ENCODE peak calls at places on chromosomes 13 and 19, in eight cellular contexts. One of them, this sample, is unnamed.

GRCh38 chr19:15072930-15073647 is 8.9 kb upstream of the OR1I1 start:
- DNase-seq in breast epithelium: peak; percentile 81
- DNase-seq in stomach: no peak
- DNase-seq in T-helper 2 cell treated with Interferon-gamma antibody and Interleukin-4, amounts not matched to agents 5 μg/mL and 100 μg/mL, for 36 hours: no peak
- DNase-seq in stimulated activated naive B cell treated with anti-CD40 and anti-IgM and Interleukin-4, amounts not matched to agents 10 μg/mL and 1 μg/mL and 100 μg/mL, for 72 hours: no peak
- DNase-seq in mucosa of descending colon: no peak
- DNase-seq in Caco-2: peak; percentile 80
- DNase-seq in ACHN: no peak
- DNase-seq in this sample: no peak

GRCh38 chr13:44605275-44605674 is 29.1 kb upstream of the TSC22D1 start:
- DNase-seq in breast epithelium: no peak
- DNase-seq in stomach: no peak
- DNase-seq in T-helper 2 cell treated with Interferon-gamma antibody and Interleukin-4, amounts not matched to agents 5 μg/mL and 100 μg/mL, for 36 hours: no peak
- DNase-seq in stimulated activated naive B cell treated with anti-CD40 and anti-IgM and Interleukin-4, amounts not matched to agents 10 μg/mL and 1 μg/mL and 100 μg/mL, for 72 hours: no peak
- DNase-seq in mucosa of descending colon: no peak
- DNase-seq in Caco-2: no peak
- DNase-seq in ACHN: no peak
- DNase-seq in this sample: peak; percentile 85

GRCh38 chr13:110168999-110169933 is 137.7 kb downstream of the COL4A1 start:
- DNase-seq in breast epithelium: no peak
- DNase-seq in stomach: no peak
- DNase-seq in T-helper 2 cell treated with Interferon-gamma antibody and Interleukin-4, amounts not matched to agents 5 μg/mL and 100 μg/mL, for 36 hours: no peak
- DNase-seq in stimulated activated naive B cell treated with anti-CD40 and anti-IgM and Interleukin-4, amounts not matched to agents 10 μg/mL and 1 μg/mL and 100 μg/mL, for 72 hours: no peak
- DNase-seq in mucosa of descending colon: no peak
- DNase-seq in Caco-2: no peak
- DNase-seq in ACHN: no peak
- DNase-seq in this sample: peak; percentile 11

GRCh38 chr13:74886496-74886895 is 595.5 kb downstream of the TBC1D4 start:
- DNase-seq in breast epithelium: no peak
- DNase-seq in stomach: no peak
- DNase-seq in T-helper 2 cell treated with Interferon-gamma antibody and Interleukin-4, amounts not matched to agents 5 μg/mL and 100 μg/mL, for 36 hours: no peak
- DNase-seq in stimulated activated naive B cell treated with anti-CD40 and anti-IgM and Interleukin-4, amounts not matched to agents 10 μg/mL and 1 μg/mL and 100 μg/mL, for 72 hours: no peak
- DNase-seq in mucosa of descending colon: no peak
- DNase-seq in Caco-2: no peak
- DNase-seq in ACHN: no peak
- DNase-seq in this sample: peak; percentile 35

GRCh38 chr13:24506698-24507335 is 5.8 kb downstream of the PARP4 start:
- DNase-seq in breast epithelium: no peak
- DNase-seq in stomach: no peak
- DNase-seq in T-helper 2 cell treated with Interferon-gamma antibody and Interleukin-4, amounts not matched to agents 5 μg/mL and 100 μg/mL, for 36 hours: no peak
- DNase-seq in stimulated activated naive B cell treated with anti-CD40 and anti-IgM and Interleukin-4, amounts not matched to agents 10 μg/mL and 1 μg/mL and 100 μg/mL, for 72 hours: no peak
- DNase-seq in mucosa of descending colon: no peak
- DNase-seq in Caco-2: no peak
- DNase-seq in ACHN: no peak
- DNase-seq in this sample: no peak

GRCh38 chr19:10001899-10002298 is 8.4 kb downstream of the COL5A3 start:
- DNase-seq in breast epithelium: no peak
- DNase-seq in stomach: peak; percentile 67
- DNase-seq in T-helper 2 cell treated with Interferon-gamma antibody and Interleukin-4, amounts not matched to agents 5 μg/mL and 100 μg/mL, for 36 hours: no peak
- DNase-seq in stimulated activated naive B cell treated with anti-CD40 and anti-IgM and Interleukin-4, amounts not matched to agents 10 μg/mL and 1 μg/mL and 100 μg/mL, for 72 hours: no peak
- DNase-seq in mucosa of descending colon: peak; percentile 75
- DNase-seq in Caco-2: peak; percentile 49
- DNase-seq in ACHN: peak; percentile 21
- DNase-seq in this sample: peak; percentile 34

GRCh38 chr19:14505488-14506239 is 9.7 kb upstream of the GIPC1 start:
- DNase-seq in breast epithelium: peak; percentile 70
- DNase-seq in stomach: peak; percentile 69
- DNase-seq in T-helper 2 cell treated with Interferon-gamma antibody and Interleukin-4, amounts not matched to agents 5 μg/mL and 100 μg/mL, for 36 hours: peak; percentile 58
- DNase-seq in stimulated activated naive B cell treated with anti-CD40 and anti-IgM and Interleukin-4, amounts not matched to agents 10 μg/mL and 1 μg/mL and 100 μg/mL, for 72 hours: peak; percentile 52
- DNase-seq in mucosa of descending colon: peak; percentile 84
- DNase-seq in Caco-2: peak; percentile 89
- DNase-seq in ACHN: peak; percentile 44
- DNase-seq in this sample: peak; percentile 75

GRCh38 chr13:67186985-67187569 is 43.1 kb downstream of the PCDH9 start:
- DNase-seq in breast epithelium: no peak
- DNase-seq in stomach: no peak
- DNase-seq in T-helper 2 cell treated with Interferon-gamma antibody and Interleukin-4, amounts not matched to agents 5 μg/mL and 100 μg/mL, for 36 hours: no peak
- DNase-seq in stimulated activated naive B cell treated with anti-CD40 and anti-IgM and Interleukin-4, amounts not matched to agents 10 μg/mL and 1 μg/mL and 100 μg/mL, for 72 hours: no peak
- DNase-seq in mucosa of descending colon: no peak
- DNase-seq in Caco-2: no peak
- DNase-seq in ACHN: no peak
- DNase-seq in this sample: no peak

GRCh38 chr13:113852536-113853517 is 11.0 kb downstream of the GAS6 start:
- DNase-seq in breast epithelium: peak; percentile 17
- DNase-seq in stomach: no peak
- DNase-seq in T-helper 2 cell treated with Interferon-gamma antibody and Interleukin-4, amounts not matched to agents 5 μg/mL and 100 μg/mL, for 36 hours: no peak
- DNase-seq in stimulated activated naive B cell treated with anti-CD40 and anti-IgM and Interleukin-4, amounts not matched to agents 10 μg/mL and 1 μg/mL and 100 μg/mL, for 72 hours: no peak
- DNase-seq in mucosa of descending colon: no peak
- DNase-seq in Caco-2: no peak
- DNase-seq in ACHN: no peak
- DNase-seq in this sample: no peak

GRCh38 chr13:20159646-20160345 is 1.1 kb downstream of the GJA3 start:
- DNase-seq in breast epithelium: no peak
- DNase-seq in stomach: no peak
- DNase-seq in T-helper 2 cell treated with Interferon-gamma antibody and Interleukin-4, amounts not matched to agents 5 μg/mL and 100 μg/mL, for 36 hours: no peak
- DNase-seq in stimulated activated naive B cell treated with anti-CD40 and anti-IgM and Interleukin-4, amounts not matched to agents 10 μg/mL and 1 μg/mL and 100 μg/mL, for 72 hours: no peak
- DNase-seq in mucosa of descending colon: no peak
- DNase-seq in Caco-2: no peak
- DNase-seq in ACHN: peak; percentile 2
- DNase-seq in this sample: peak; percentile 46

GRCh38 chr13:37225414-37226047 is 120.1 kb upstream of the CSNK1A1L start:
- DNase-seq in breast epithelium: no peak
- DNase-seq in stomach: no peak
- DNase-seq in T-helper 2 cell treated with Interferon-gamma antibody and Interleukin-4, amounts not matched to agents 5 μg/mL and 100 μg/mL, for 36 hours: no peak
- DNase-seq in stimulated activated naive B cell treated with anti-CD40 and anti-IgM and Interleukin-4, amounts not matched to agents 10 μg/mL and 1 μg/mL and 100 μg/mL, for 72 hours: no peak
- DNase-seq in mucosa of descending colon: no peak
- DNase-seq in Caco-2: no peak
- DNase-seq in ACHN: no peak
- DNase-seq in this sample: peak; percentile 43

GRCh38 chr19:28426110-28426901 is 786.6 kb downstream of the UQCRFS1 start:
- DNase-seq in breast epithelium: no peak
- DNase-seq in stomach: no peak
- DNase-seq in T-helper 2 cell treated with Interferon-gamma antibody and Interleukin-4, amounts not matched to agents 5 μg/mL and 100 μg/mL, for 36 hours: no peak
- DNase-seq in stimulated activated naive B cell treated with anti-CD40 and anti-IgM and Interleukin-4, amounts not matched to agents 10 μg/mL and 1 μg/mL and 100 μg/mL, for 72 hours: no peak
- DNase-seq in mucosa of descending colon: no peak
- DNase-seq in Caco-2: no peak
- DNase-seq in ACHN: no peak
- DNase-seq in this sample: no peak

GRCh38 chr13:104616990-104617389 is 1550.8 kb upstream of the SLC10A2 start:
- DNase-seq in breast epithelium: no peak
- DNase-seq in stomach: no peak
- DNase-seq in T-helper 2 cell treated with Interferon-gamma antibody and Interleukin-4, amounts not matched to agents 5 μg/mL and 100 μg/mL, for 36 hours: no peak
- DNase-seq in stimulated activated naive B cell treated with anti-CD40 and anti-IgM and Interleukin-4, amounts not matched to agents 10 μg/mL and 1 μg/mL and 100 μg/mL, for 72 hours: no peak
- DNase-seq in mucosa of descending colon: no peak
- DNase-seq in Caco-2: no peak
- DNase-seq in ACHN: no peak
- DNase-seq in this sample: no peak

GRCh38 chr13:48038763-48039162 is 1.2 kb downstream of the NUDT15 start:
- DNase-seq in breast epithelium: no peak
- DNase-seq in stomach: no peak
- DNase-seq in T-helper 2 cell treated with Interferon-gamma antibody and Interleukin-4, amounts not matched to agents 5 μg/mL and 100 μg/mL, for 36 hours: no peak
- DNase-seq in stimulated activated naive B cell treated with anti-CD40 and anti-IgM and Interleukin-4, amounts not matched to agents 10 μg/mL and 1 μg/mL and 100 μg/mL, for 72 hours: no peak
- DNase-seq in mucosa of descending colon: no peak
- DNase-seq in Caco-2: no peak
- DNase-seq in ACHN: no peak
- DNase-seq in this sample: no peak

GRCh38 chr19:15609261-15609660 is 5.8 kb upstream of the CYP4F8 start:
- DNase-seq in breast epithelium: no peak
- DNase-seq in stomach: no peak
- DNase-seq in T-helper 2 cell treated with Interferon-gamma antibody and Interleukin-4, amounts not matched to agents 5 μg/mL and 100 μg/mL, for 36 hours: no peak
- DNase-seq in stimulated activated naive B cell treated with anti-CD40 and anti-IgM and Interleukin-4, amounts not matched to agents 10 μg/mL and 1 μg/mL and 100 μg/mL, for 72 hours: no peak
- DNase-seq in mucosa of descending colon: no peak
- DNase-seq in Caco-2: no peak
- DNase-seq in ACHN: no peak
- DNase-seq in this sample: no peak

GRCh38 chr13:99658266-99658991 is 157.2 kb downstream of the TM9SF2 start:
- DNase-seq in breast epithelium: peak; percentile 57
- DNase-seq in stomach: peak; percentile 65
- DNase-seq in T-helper 2 cell treated with Interferon-gamma antibody and Interleukin-4, amounts not matched to agents 5 μg/mL and 100 μg/mL, for 36 hours: peak; percentile 11
- DNase-seq in stimulated activated naive B cell treated with anti-CD40 and anti-IgM and Interleukin-4, amounts not matched to agents 10 μg/mL and 1 μg/mL and 100 μg/mL, for 72 hours: peak; percentile 13
- DNase-seq in mucosa of descending colon: peak; percentile 74
- DNase-seq in Caco-2: peak; percentile 49
- DNase-seq in ACHN: peak; percentile 59
- DNase-seq in this sample: peak; percentile 71

GRCh38 chr19:37966211-37967072 is 59.4 kb downstream of the SIPA1L3 start:
- DNase-seq in breast epithelium: no peak
- DNase-seq in stomach: no peak
- DNase-seq in T-helper 2 cell treated with Interferon-gamma antibody and Interleukin-4, amounts not matched to agents 5 μg/mL and 100 μg/mL, for 36 hours: no peak
- DNase-seq in stimulated activated naive B cell treated with anti-CD40 and anti-IgM and Interleukin-4, amounts not matched to agents 10 μg/mL and 1 μg/mL and 100 μg/mL, for 72 hours: no peak
- DNase-seq in mucosa of descending colon: no peak
- DNase-seq in Caco-2: peak; percentile 40
- DNase-seq in ACHN: peak; percentile 24
- DNase-seq in this sample: no peak

GRCh38 chr13:78589206-78589605 is 14.1 kb downstream of the POU4F1 start:
- DNase-seq in breast epithelium: no peak
- DNase-seq in stomach: no peak
- DNase-seq in T-helper 2 cell treated with Interferon-gamma antibody and Interleukin-4, amounts not matched to agents 5 μg/mL and 100 μg/mL, for 36 hours: no peak
- DNase-seq in stimulated activated naive B cell treated with anti-CD40 and anti-IgM and Interleukin-4, amounts not matched to agents 10 μg/mL and 1 μg/mL and 100 μg/mL, for 72 hours: no peak
- DNase-seq in mucosa of descending colon: peak; percentile 60
- DNase-seq in Caco-2: peak; percentile 77
- DNase-seq in ACHN: peak; percentile 54
- DNase-seq in this sample: no peak

GRCh38 chr13:28044608-28045007 is 55.8 kb downstream of the FLT3 start:
- DNase-seq in breast epithelium: no peak
- DNase-seq in stomach: no peak
- DNase-seq in T-helper 2 cell treated with Interferon-gamma antibody and Interleukin-4, amounts not matched to agents 5 μg/mL and 100 μg/mL, for 36 hours: no peak
- DNase-seq in stimulated activated naive B cell treated with anti-CD40 and anti-IgM and Interleukin-4, amounts not matched to agents 10 μg/mL and 1 μg/mL and 100 μg/mL, for 72 hours: no peak
- DNase-seq in mucosa of descending colon: no peak
- DNase-seq in Caco-2: no peak
- DNase-seq in ACHN: no peak
- DNase-seq in this sample: no peak

GRCh38 chr19:57171551-57172081 is 4.3 kb upstream of the DUXA start:
- DNase-seq in breast epithelium: no peak
- DNase-seq in stomach: no peak
- DNase-seq in T-helper 2 cell treated with Interferon-gamma antibody and Interleukin-4, amounts not matched to agents 5 μg/mL and 100 μg/mL, for 36 hours: no peak
- DNase-seq in stimulated activated naive B cell treated with anti-CD40 and anti-IgM and Interleukin-4, amounts not matched to agents 10 μg/mL and 1 μg/mL and 100 μg/mL, for 72 hours: peak; percentile 49
- DNase-seq in mucosa of descending colon: peak; percentile 31
- DNase-seq in Caco-2: no peak
- DNase-seq in ACHN: no peak
- DNase-seq in this sample: peak; percentile 57

GRCh38 chr19:51338563-51339312 is 3.2 kb downstream of the VSIG10L start:
- DNase-seq in breast epithelium: peak; percentile 85
- DNase-seq in stomach: peak; percentile 87
- DNase-seq in T-helper 2 cell treated with Interferon-gamma antibody and Interleukin-4, amounts not matched to agents 5 μg/mL and 100 μg/mL, for 36 hours: peak; percentile 84
- DNase-seq in stimulated activated naive B cell treated with anti-CD40 and anti-IgM and Interleukin-4, amounts not matched to agents 10 μg/mL and 1 μg/mL and 100 μg/mL, for 72 hours: peak; percentile 78
- DNase-seq in mucosa of descending colon: peak; percentile 91
- DNase-seq in Caco-2: peak; percentile 92
- DNase-seq in ACHN: peak; percentile 71
- DNase-seq in this sample: peak; percentile 85

GRCh38 chr13:79658333-79658975 is 177.5 kb downstream of the NDFIP2 start:
- DNase-seq in breast epithelium: no peak
- DNase-seq in stomach: no peak
- DNase-seq in T-helper 2 cell treated with Interferon-gamma antibody and Interleukin-4, amounts not matched to agents 5 μg/mL and 100 μg/mL, for 36 hours: no peak
- DNase-seq in stimulated activated naive B cell treated with anti-CD40 and anti-IgM and Interleukin-4, amounts not matched to agents 10 μg/mL and 1 μg/mL and 100 μg/mL, for 72 hours: no peak
- DNase-seq in mucosa of descending colon: no peak
- DNase-seq in Caco-2: no peak
- DNase-seq in ACHN: no peak
- DNase-seq in this sample: no peak

GRCh38 chr19:8392017-8392591 is 1.9 kb downstream of the RAB11B start:
- DNase-seq in breast epithelium: no peak
- DNase-seq in stomach: peak; percentile 81
- DNase-seq in T-helper 2 cell treated with Interferon-gamma antibody and Interleukin-4, amounts not matched to agents 5 μg/mL and 100 μg/mL, for 36 hours: no peak
- DNase-seq in stimulated activated naive B cell treated with anti-CD40 and anti-IgM and Interleukin-4, amounts not matched to agents 10 μg/mL and 1 μg/mL and 100 μg/mL, for 72 hours: no peak
- DNase-seq in mucosa of descending colon: peak; percentile 35
- DNase-seq in Caco-2: no peak
- DNase-seq in ACHN: no peak
- DNase-seq in this sample: no peak

GRCh38 chr19:33416307-33417215 is 43.1 kb downstream of the CEBPG start:
- DNase-seq in breast epithelium: no peak
- DNase-seq in stomach: peak; percentile 75
- DNase-seq in T-helper 2 cell treated with Interferon-gamma antibody and Interleukin-4, amounts not matched to agents 5 μg/mL and 100 μg/mL, for 36 hours: peak; percentile 48
- DNase-seq in stimulated activated naive B cell treated with anti-CD40 and anti-IgM and Interleukin-4, amounts not matched to agents 10 μg/mL and 1 μg/mL and 100 μg/mL, for 72 hours: peak; percentile 37
- DNase-seq in mucosa of descending colon: peak; percentile 77
- DNase-seq in Caco-2: peak; percentile 86
- DNase-seq in ACHN: peak; percentile 51
- DNase-seq in this sample: peak; percentile 63

GRCh38 chr19:750640-751423 is at the start of gene MISP:
- DNase-seq in breast epithelium: no peak
- DNase-seq in stomach: peak; percentile 84
- DNase-seq in T-helper 2 cell treated with Interferon-gamma antibody and Interleukin-4, amounts not matched to agents 5 μg/mL and 100 μg/mL, for 36 hours: no peak
- DNase-seq in stimulated activated naive B cell treated with anti-CD40 and anti-IgM and Interleukin-4, amounts not matched to agents 10 μg/mL and 1 μg/mL and 100 μg/mL, for 72 hours: no peak
- DNase-seq in mucosa of descending colon: peak; percentile 97
- DNase-seq in Caco-2: peak; percentile 93
- DNase-seq in ACHN: no peak
- DNase-seq in this sample: no peak

GRCh38 chr19:21483589-21484170 is 21.7 kb upstream of the ZNF429 start:
- DNase-seq in breast epithelium: peak; percentile 75
- DNase-seq in stomach: peak; percentile 60
- DNase-seq in T-helper 2 cell treated with Interferon-gamma antibody and Interleukin-4, amounts not matched to agents 5 μg/mL and 100 μg/mL, for 36 hours: no peak
- DNase-seq in stimulated activated naive B cell treated with anti-CD40 and anti-IgM and Interleukin-4, amounts not matched to agents 10 μg/mL and 1 μg/mL and 100 μg/mL, for 72 hours: peak; percentile 59
- DNase-seq in mucosa of descending colon: peak; percentile 73
- DNase-seq in Caco-2: peak; percentile 29
- DNase-seq in ACHN: no peak
- DNase-seq in this sample: peak; percentile 16

GRCh38 chr19:55901369-55902079 is 30.6 kb downstream of the NLRP13 start:
- DNase-seq in breast epithelium: no peak
- DNase-seq in stomach: no peak
- DNase-seq in T-helper 2 cell treated with Interferon-gamma antibody and Interleukin-4, amounts not matched to agents 5 μg/mL and 100 μg/mL, for 36 hours: no peak
- DNase-seq in stimulated activated naive B cell treated with anti-CD40 and anti-IgM and Interleukin-4, amounts not matched to agents 10 μg/mL and 1 μg/mL and 100 μg/mL, for 72 hours: no peak
- DNase-seq in mucosa of descending colon: no peak
- DNase-seq in Caco-2: no peak
- DNase-seq in ACHN: no peak
- DNase-seq in this sample: no peak

GRCh38 chr19:53010494-53010893 is 3.2 kb upstream of the ERVV-1 start:
- DNase-seq in breast epithelium: no peak
- DNase-seq in stomach: no peak
- DNase-seq in T-helper 2 cell treated with Interferon-gamma antibody and Interleukin-4, amounts not matched to agents 5 μg/mL and 100 μg/mL, for 36 hours: no peak
- DNase-seq in stimulated activated naive B cell treated with anti-CD40 and anti-IgM and Interleukin-4, amounts not matched to agents 10 μg/mL and 1 μg/mL and 100 μg/mL, for 72 hours: no peak
- DNase-seq in mucosa of descending colon: no peak
- DNase-seq in Caco-2: no peak
- DNase-seq in ACHN: no peak
- DNase-seq in this sample: no peak

GRCh38 chr13:74287672-74288169 is 153.5 kb upstream of the KLF12 start:
- DNase-seq in breast epithelium: no peak
- DNase-seq in stomach: peak; percentile 90
- DNase-seq in T-helper 2 cell treated with Interferon-gamma antibody and Interleukin-4, amounts not matched to agents 5 μg/mL and 100 μg/mL, for 36 hours: peak; percentile 55
- DNase-seq in stimulated activated naive B cell treated with anti-CD40 and anti-IgM and Interleukin-4, amounts not matched to agents 10 μg/mL and 1 μg/mL and 100 μg/mL, for 72 hours: peak; percentile 50
- DNase-seq in mucosa of descending colon: peak; percentile 69
- DNase-seq in Caco-2: peak; percentile 64
- DNase-seq in ACHN: no peak
- DNase-seq in this sample: peak; percentile 54

GRCh38 chr13:49240017-49240416 is 7.7 kb upstream of the CDADC1 start:
- DNase-seq in breast epithelium: no peak
- DNase-seq in stomach: no peak
- DNase-seq in T-helper 2 cell treated with Interferon-gamma antibody and Interleukin-4, amounts not matched to agents 5 μg/mL and 100 μg/mL, for 36 hours: peak; percentile 32
- DNase-seq in stimulated activated naive B cell treated with anti-CD40 and anti-IgM and Interleukin-4, amounts not matched to agents 10 μg/mL and 1 μg/mL and 100 μg/mL, for 72 hours: no peak
- DNase-seq in mucosa of descending colon: no peak
- DNase-seq in Caco-2: peak; percentile 33
- DNase-seq in ACHN: peak; percentile 52
- DNase-seq in this sample: peak; percentile 65

GRCh38 chr19:50204811-50205675 is 1.6 kb downstream of the MYH14 start:
- DNase-seq in breast epithelium: peak; percentile 84
- DNase-seq in stomach: peak; percentile 94
- DNase-seq in T-helper 2 cell treated with Interferon-gamma antibody and Interleukin-4, amounts not matched to agents 5 μg/mL and 100 μg/mL, for 36 hours: no peak
- DNase-seq in stimulated activated naive B cell treated with anti-CD40 and anti-IgM and Interleukin-4, amounts not matched to agents 10 μg/mL and 1 μg/mL and 100 μg/mL, for 72 hours: no peak
- DNase-seq in mucosa of descending colon: peak; percentile 96
- DNase-seq in Caco-2: peak; percentile 98
- DNase-seq in ACHN: no peak
- DNase-seq in this sample: no peak

GRCh38 chr13:76708138-76708537 is 178.1 kb downstream of the KCTD12 start:
- DNase-seq in breast epithelium: no peak
- DNase-seq in stomach: no peak
- DNase-seq in T-helper 2 cell treated with Interferon-gamma antibody and Interleukin-4, amounts not matched to agents 5 μg/mL and 100 μg/mL, for 36 hours: no peak
- DNase-seq in stimulated activated naive B cell treated with anti-CD40 and anti-IgM and Interleukin-4, amounts not matched to agents 10 μg/mL and 1 μg/mL and 100 μg/mL, for 72 hours: no peak
- DNase-seq in mucosa of descending colon: no peak
- DNase-seq in Caco-2: no peak
- DNase-seq in ACHN: no peak
- DNase-seq in this sample: no peak

GRCh38 chr19:15101479-15102082 is 5.6 kb upstream of the SYDE1 start:
- DNase-seq in breast epithelium: no peak
- DNase-seq in stomach: peak; percentile 52
- DNase-seq in T-helper 2 cell treated with Interferon-gamma antibody and Interleukin-4, amounts not matched to agents 5 μg/mL and 100 μg/mL, for 36 hours: peak; percentile 21
- DNase-seq in stimulated activated naive B cell treated with anti-CD40 and anti-IgM and Interleukin-4, amounts not matched to agents 10 μg/mL and 1 μg/mL and 100 μg/mL, for 72 hours: no peak
- DNase-seq in mucosa of descending colon: no peak
- DNase-seq in Caco-2: peak; percentile 48
- DNase-seq in ACHN: peak; percentile 41
- DNase-seq in this sample: peak; percentile 55

GRCh38 chr19:4518345-4519171 is at the start of gene PLIN4:
- DNase-seq in breast epithelium: peak; percentile 62
- DNase-seq in stomach: peak; percentile 89
- DNase-seq in T-helper 2 cell treated with Interferon-gamma antibody and Interleukin-4, amounts not matched to agents 5 μg/mL and 100 μg/mL, for 36 hours: no peak
- DNase-seq in stimulated activated naive B cell treated with anti-CD40 and anti-IgM and Interleukin-4, amounts not matched to agents 10 μg/mL and 1 μg/mL and 100 μg/mL, for 72 hours: no peak
- DNase-seq in mucosa of descending colon: peak; percentile 43
- DNase-seq in Caco-2: no peak
- DNase-seq in ACHN: no peak
- DNase-seq in this sample: peak; percentile 12

This sample was measured in adipocyte.